ENCODE peak calls at places on chromosomes 6 and 20, in six cellular contexts. Z is epithelial cell of esophagus, Y is AG10803, H is fibroblast of lung, X is PC-3, R is heart left ventricle. F is an unnamed sample.

GRCh38 chr6:139277161-139277560 is 14.6 kb downstream of the TXLNB start:
- DNase-seq in R (no peak), X (no peak), Y (no peak), H (peak), Z (no peak), F (no peak)

GRCh38 chr6:131949615-131949908 is 1.6 kb downstream of the CCN2 start:
- DNase-seq in Z (no peak), R (no peak), Y (peak), H (peak), X (no peak), F (no peak)

GRCh38 chr20:30892704-30893345 is 364.6 kb upstream of the DEFB115 start:
- DNase-seq in X (no peak), R (no peak), Z (no peak), H (no peak), Y (peak), F (no peak)

GRCh38 chr6:141562181-141562800 is 570.4 kb upstream of the GJE1 start:
- DNase-seq in X (peak), Z (no peak), Y (peak), R (peak), H (peak), F (peak)

GRCh38 chr20:20413801-20414200 is 45.9 kb downstream of the INSM1 start:
- DNase-seq in X (no peak), Z (no peak), H (no peak), R (no peak), Y (no peak), F (no peak)

GRCh38 chr6:77015350-77015749 is 447.9 kb downstream of the HTR1B start:
- DNase-seq in H (peak), X (no peak), Z (peak), R (no peak), Y (peak), F (no peak)

GRCh38 chr20:53943522-53944291 is 126.7 kb downstream of the BCAS1 start:
- DNase-seq in R (no peak), Y (peak), Z (peak), H (peak), X (peak), F (peak)

GRCh38 chr20:62367136-62367482 is at the start of gene LAMA5:
- DNase-seq in H (no peak), X (peak), R (peak), Y (no peak), Z (no peak), F (peak)

GRCh38 chr6:37127961-37128862 is 41.7 kb upstream of the PIM1 start:
- DNase-seq in R (no peak), Z (peak), H (peak), X (peak), Y (peak), F (no peak)

GRCh38 chr6:132130530-132131298 is 179.5 kb upstream of the CCN2 start:
- DNase-seq in X (no peak), R (no peak), Y (peak), H (peak), Z (no peak), F (peak)

GRCh38 chr6:90940812-90941481 is 354.1 kb upstream of the MAP3K7 start:
- DNase-seq in R (no peak), Y (peak), Z (peak), X (peak), H (peak), F (peak)

GRCh38 chr20:35604444-35604750 is 11.2 kb upstream of the SPAG4 start:
- DNase-seq in H (no peak), Z (peak), R (no peak), X (no peak), Y (no peak), F (no peak)

GRCh38 chr20:59145926-59146800 is 17.5 kb upstream of the ZNF831 start:
- DNase-seq in R (no peak), Z (no peak), X (no peak), H (no peak), Y (no peak), F (peak)

GRCh38 chr6:3911614-3912336 is 62.6 kb downstream of the FAM50B start:
- DNase-seq in Z (peak), H (peak), X (peak), Y (peak), R (peak), F (no peak)

GRCh38 chr6:44297063-44298038 is 15.8 kb downstream of the AARS2 start:
- DNase-seq in H (no peak), R (no peak), X (peak), Y (peak), Z (peak), F (no peak)

GRCh38 chr20:51893723-51894122 is 91.4 kb upstream of the SALL4 start:
- DNase-seq in Y (no peak), Z (no peak), H (no peak), R (no peak), X (no peak), F (no peak)

GRCh38 chr20:32252189-32252588 is 25.3 kb upstream of the KIF3B start:
- DNase-seq in H (no peak), Z (no peak), Y (no peak), R (no peak), X (no peak), F (peak)

GRCh38 chr20:10924628-10925266 is 250.9 kb upstream of the JAG1 start:
- DNase-seq in H (peak), Z (peak), R (no peak), X (peak), Y (peak), F (no peak)

GRCh38 chr20:17678295-17678694 is 3.7 kb downstream of the RRBP1 start:
- DNase-seq in X (no peak), Y (no peak), Z (no peak), R (no peak), H (peak), F (no peak)

GRCh38 chr6:79841577-79842381 is 105.6 kb downstream of the ELOVL4 start:
- DNase-seq in H (no peak), Y (no peak), Z (peak), X (peak), R (no peak), F (no peak)

GRCh38 chr20:52179331-52180166 is 12.0 kb downstream of the ZFP64 start:
- DNase-seq in R (no peak), Z (no peak), H (no peak), X (no peak), Y (peak), F (peak)

GRCh38 chr6:13710552-13711383 is 867 bp downstream of the RANBP9 start:
- DNase-seq in R (peak), X (peak), Y (no peak), H (no peak), Z (no peak), F (peak)

GRCh38 chr20:3935295-3935955 is 46.2 kb downstream of the PANK2 start:
- DNase-seq in X (no peak), Z (no peak), R (no peak), Y (peak), H (peak), F (no peak)

GRCh38 chr6:116847234-116847633 is 18.4 kb upstream of the GPRC6A start:
- DNase-seq in Z (peak), X (peak), H (peak), R (no peak), Y (peak), F (peak)

GRCh38 chr6:82057846-82058554 is 189.5 kb downstream of the IBTK start:
- DNase-seq in H (peak), R (no peak), Y (peak), Z (peak), X (no peak), F (no peak)

GRCh38 chr6:136823128-136823660 is 802 bp downstream of the PEX7 start:
- DNase-seq in X (no peak), Z (no peak), R (no peak), Y (no peak), H (no peak), F (no peak)

GRCh38 chr6:4319992-4320683 is 184.8 kb upstream of the ECI2 start:
- DNase-seq in X (peak), H (peak), Z (peak), R (no peak), Y (peak), F (no peak)

GRCh38 chr20:52494244-52494643 is 302.7 kb upstream of the ZFP64 start:
- DNase-seq in X (peak), H (peak), Y (peak), R (no peak), Z (peak), F (no peak)

GRCh38 chr20:4091332-4092135 is 76.2 kb upstream of the RNF24 start:
- DNase-seq in H (peak), Z (peak), R (peak), X (peak), Y (peak), F (peak)

GRCh38 chr6:99933129-99933528 is 60.9 kb downstream of the MCHR2 start:
- DNase-seq in R (no peak), H (peak), X (peak), Z (no peak), Y (peak), F (no peak)

GRCh38 chr6:114218831-114219230 is 124.0 kb downstream of the HS3ST5 start:
- DNase-seq in X (no peak), Y (no peak), Z (no peak), R (no peak), H (no peak), F (no peak)

GRCh38 chr6:39365281-39366074 is 43.0 kb upstream of the KCNK16 start:
- DNase-seq in H (peak), Y (peak), X (peak), R (no peak), Z (peak), F (no peak)

GRCh38 chr20:2695206-2695983 is 2.8 kb downstream of the EBF4 start:
- DNase-seq in H (no peak), Z (no peak), Y (no peak), R (no peak), X (no peak), F (no peak)

GRCh38 chr20:46388945-46389344 is 17.5 kb downstream of the ELMO2 start:
- DNase-seq in Y (no peak), H (no peak), R (no peak), X (no peak), Z (no peak), F (no peak)

GRCh38 chr6:21022343-21023107 is 488.3 kb downstream of the CDKAL1 start:
- DNase-seq in Z (peak), R (no peak), Y (no peak), H (peak), X (peak), F (peak)

GRCh38 chr6:150200428-150201105 is 57.7 kb downstream of the PPP1R14C start:
- DNase-seq in Y (no peak), R (no peak), H (no peak), Z (peak), X (no peak), F (no peak)

GRCh38 chr6:166483556-166484250 is 101.0 kb upstream of the MPC1 start:
- DNase-seq in Z (no peak), H (no peak), R (no peak), Y (no peak), X (no peak), F (no peak)

GRCh38 chr6:166484863-166485262 is 101.6 kb downstream of the RAMACL start:
- DNase-seq in H (no peak), X (no peak), Z (no peak), R (no peak), Y (no peak), F (no peak)

GRCh38 chr6:166487148-166487547 is 99.3 kb downstream of the RAMACL start:
- DNase-seq in R (no peak), Z (no peak), Y (no peak), X (no peak), H (no peak), F (no peak)

GRCh38 chr6:166486536-166486880 is 100.0 kb downstream of the RAMACL start:
- DNase-seq in Y (no peak), X (no peak), Z (no peak), R (no peak), H (no peak), F (no peak)

DNA sequence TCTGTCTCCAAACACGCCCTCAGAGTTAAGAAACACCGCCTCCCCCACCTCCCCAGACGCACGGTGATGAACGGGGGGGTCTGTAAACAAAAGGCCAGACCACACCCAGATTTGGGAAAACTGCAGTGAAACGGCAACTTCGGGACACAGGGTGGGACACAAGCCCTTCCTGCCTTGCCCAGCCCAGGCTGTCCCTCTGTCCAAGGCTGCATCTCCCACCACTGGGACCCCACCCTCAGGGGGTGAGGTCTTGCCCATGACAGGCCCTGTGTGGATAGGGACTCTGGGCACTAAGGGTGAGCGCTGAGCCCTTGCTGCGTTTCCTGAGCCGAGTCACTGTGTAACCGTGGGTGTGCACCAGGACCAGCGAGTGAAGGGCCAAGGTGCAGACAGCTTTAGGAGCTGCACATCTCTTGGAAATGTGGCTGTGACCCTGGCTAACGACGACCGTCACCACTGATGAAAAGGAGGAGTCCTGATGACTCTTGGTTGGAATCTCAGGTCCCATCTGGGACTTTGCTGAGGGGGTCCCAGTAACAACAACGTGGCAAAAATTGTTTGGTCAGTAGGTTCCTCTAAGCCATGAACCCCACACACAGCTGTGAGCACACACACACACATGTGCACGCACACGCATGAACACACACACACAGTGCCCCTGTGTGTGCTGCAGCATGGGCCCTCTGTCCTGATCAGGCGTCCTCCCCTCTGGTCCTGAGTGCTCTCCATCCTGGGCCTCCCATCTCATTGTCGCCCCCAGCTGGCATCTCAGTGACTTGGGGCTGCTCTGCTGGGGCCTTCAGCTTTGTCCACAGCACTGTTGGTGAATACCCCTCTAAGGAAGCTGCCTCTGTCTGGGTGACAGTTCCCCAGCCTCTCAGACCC is 100.6 kb downstream of the RAMACL start:
- DNase-seq in Y (no peak), Z (no peak), H (no peak), X (no peak), R (no peak), F (peak)
- TF ChIP-seq CTCF in Y (no peak), Z (no peak), H (no peak), X (no peak), R (no peak), F (no peak)

GRCh38 chr6:74964871-74965441 is 240.9 kb downstream of the COL12A1 start:
- DNase-seq in Y (no peak), X (no peak), Z (no peak), R (no peak), H (no peak), F (no peak)
- TF ChIP-seq CTCF in Y (no peak), X (no peak), Z (no peak), R (no peak), H (no peak), F (no peak)

DNA sequence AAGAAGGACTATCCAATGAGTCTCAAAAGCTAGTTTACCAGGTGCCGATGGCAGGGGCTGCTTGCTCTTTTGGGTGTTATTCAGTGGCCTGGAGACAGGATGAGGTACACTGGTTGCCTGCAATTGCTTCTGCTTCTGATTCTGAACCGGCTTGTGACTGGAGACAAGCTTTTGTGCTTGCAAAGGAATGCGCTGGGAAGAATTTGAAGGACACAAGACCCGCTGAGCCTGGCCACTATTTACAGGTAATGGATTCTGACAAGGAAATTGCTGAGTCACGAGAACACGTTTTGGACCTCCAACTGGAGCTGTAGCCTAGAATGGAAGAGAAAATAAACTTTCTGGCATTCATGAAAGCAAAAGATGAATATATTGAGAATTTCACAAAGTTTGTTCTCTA is 5.8 kb downstream of the AURKA start:
- DNase-seq in H (no peak), Y (no peak), R (no peak), X (no peak), Z (no peak), F (no peak)
- TF ChIP-seq CTCF in H (no peak), Y (no peak), R (no peak), X (no peak), Z (no peak), F (no peak)

DNA sequence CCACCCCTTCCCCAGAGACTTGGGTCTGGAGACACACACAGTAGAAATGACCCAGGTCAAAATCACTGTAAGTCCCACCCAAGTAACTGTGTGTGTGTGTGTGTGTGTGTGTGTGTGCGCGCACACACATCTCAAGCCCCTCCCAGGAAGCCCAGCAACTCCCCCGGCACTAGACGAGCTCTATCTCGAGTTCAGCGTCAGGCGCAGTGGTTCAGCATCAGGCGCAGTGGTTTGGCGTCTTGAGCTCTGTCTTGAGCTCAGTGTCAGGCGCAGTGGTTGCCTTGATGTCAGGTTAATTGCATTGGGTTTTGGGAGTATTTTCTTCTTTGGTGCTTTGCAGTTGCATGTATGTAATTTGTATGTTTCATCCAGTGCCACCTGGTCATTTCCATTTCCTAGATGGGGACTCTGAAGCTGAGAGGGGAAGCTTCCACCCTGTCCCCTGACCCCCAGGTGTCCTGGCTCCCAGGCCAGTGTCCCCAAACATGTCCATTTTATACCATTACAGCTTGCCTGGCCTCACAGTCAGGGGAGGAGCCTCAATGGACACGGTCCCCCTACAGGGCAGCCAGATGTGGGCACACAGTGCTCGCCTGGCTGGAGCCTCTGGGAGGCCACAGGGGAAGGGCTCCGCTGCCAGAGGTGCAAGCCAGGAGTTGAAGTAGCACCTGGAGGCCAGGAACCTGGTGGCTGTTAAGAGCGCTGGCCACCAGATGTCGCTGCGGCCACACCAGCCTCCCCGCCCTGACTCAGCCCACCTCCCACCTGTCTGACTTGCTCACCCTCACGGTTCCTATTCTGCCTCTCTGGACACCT is 107.8 kb downstream of the SULF2 start:
- DNase-seq in Z (peak), Y (no peak), X (peak), H (peak), R (no peak), F (peak)
- TF ChIP-seq CTCF in Z (peak), Y (peak), X (peak), H (peak), R (peak), F (peak)

DNA sequence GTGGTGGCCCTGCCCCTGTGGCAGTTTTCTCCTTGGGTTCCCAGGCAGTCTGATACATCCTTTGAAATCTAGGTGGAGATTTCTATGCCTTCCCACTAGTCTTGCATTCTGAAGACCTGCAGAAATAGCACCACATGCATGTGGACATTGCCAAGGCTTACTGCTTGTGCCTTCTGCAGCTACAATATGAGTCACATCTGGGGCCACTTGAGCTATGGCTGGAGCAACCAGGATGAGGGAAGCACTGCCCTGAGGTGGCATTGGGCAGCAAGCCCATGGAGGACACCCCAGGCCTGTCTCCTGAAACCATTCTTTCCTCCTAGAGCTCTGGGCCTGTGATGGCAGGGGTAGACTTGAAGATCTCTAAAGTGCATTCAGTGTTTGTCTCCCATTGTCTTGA is 15.7 kb upstream of the HLA-DQB2 start:
- DNase-seq in Y (no peak), Z (no peak), R (no peak), H (no peak), X (no peak), F (no peak)
- TF ChIP-seq CTCF in Y (no peak), Z (no peak), R (no peak), H (no peak), X (no peak), F (no peak)

DNA sequence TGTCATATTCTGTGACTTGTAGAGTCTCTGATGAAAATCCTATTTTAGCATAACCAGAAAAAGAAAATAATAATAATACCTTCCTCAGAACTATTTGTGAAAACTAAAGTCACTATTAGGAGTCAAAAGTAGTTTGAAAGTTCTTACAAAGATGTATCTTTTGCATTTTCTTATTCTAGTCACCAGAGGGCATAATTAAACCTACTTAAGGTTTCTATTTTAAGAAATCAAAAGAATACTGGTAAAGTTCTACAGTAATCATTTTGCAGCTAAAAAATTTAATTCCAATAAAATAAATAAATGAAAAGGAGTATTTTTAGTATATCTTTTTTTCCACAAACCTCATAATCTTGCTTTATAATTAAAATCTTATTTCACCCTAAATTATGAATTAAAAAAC is 28.0 kb upstream of the MCM9 start:
- DNase-seq in Y (peak), Z (peak), X (peak), R (no peak), H (peak), F (no peak)
- TF ChIP-seq CTCF in Y (peak), Z (no peak), X (peak), R (peak), H (no peak), F (no peak)

GRCh38 chr6:156612361-156612760 is 164.8 kb upstream of the ARID1B start:
- DNase-seq in X (no peak), Z (no peak), Y (no peak), H (no peak), R (no peak), F (no peak)
- TF ChIP-seq CTCF in X (no peak), Z (no peak), Y (no peak), H (no peak), R (no peak), F (no peak)

GRCh38 chr20:42959996-42960395 is 229.7 kb downstream of the PTPRT start:
- DNase-seq in Y (no peak), Z (no peak), H (no peak), X (no peak), R (no peak), F (no peak)

GRCh38 chr20:42961771-42962170 is 227.9 kb downstream of the PTPRT start:
- DNase-seq in Y (no peak), R (no peak), Z (no peak), X (no peak), H (no peak), F (no peak)

GRCh38 chr20:42958367-42959112 is 231.2 kb downstream of the PTPRT start:
- DNase-seq in Z (no peak), H (no peak), X (no peak), R (no peak), Y (no peak), F (no peak)

GRCh38 chr20:42963796-42964195 is 225.9 kb downstream of the PTPRT start:
- DNase-seq in Y (no peak), H (no peak), R (no peak), Z (no peak), X (no peak), F (no peak)
- TF ChIP-seq CTCF in Y (no peak), H (no peak), R (no peak), Z (no peak), X (no peak), F (no peak)